ENCODE peak calls at places on chromosomes 4 and X, in six cellular contexts. J, M, Z, Y, O and N are unnamed samples.

GRCh38 chr4:2837904-2838496 is 5.6 kb upstream of the ADD1 start:
- DNase-seq in J (no peak), M (no peak), Z (no peak), Y (no peak), O (no peak), N (peak)

GRCh38 chr4:139460565-139460964 is 6.6 kb downstream of the RAB33B start:
- DNase-seq in J (no peak), M (peak), Z (no peak), Y (no peak), O (no peak), N (no peak)

GRCh38 chr4:94525993-94526740 is 74.4 kb downstream of the PDLIM5 start:
- DNase-seq in J (no peak), M (no peak), Z (peak), Y (no peak), O (no peak), N (peak)

GRCh38 chr4:121164291-121164690 is at the start of gene TNIP3:
- DNase-seq in J (no peak), M (peak), Z (peak), Y (no peak), O (no peak), N (peak)

GRCh38 chr4:166896254-166896653 is 338.0 kb downstream of the SPOCK3 start:
- DNase-seq in J (no peak), M (no peak), Z (no peak), Y (no peak), O (no peak), N (no peak)

GRCh38 chr4:74667944-74668343 is 126.4 kb downstream of the BTC start:
- DNase-seq in J (no peak), M (no peak), Z (no peak), Y (no peak), O (no peak), N (no peak)

GRCh38 chrX:15298201-15298600 is 17.2 kb downstream of the ASB11 start:
- DNase-seq in J (no peak), M (no peak), Z (no peak), Y (no peak), O (no peak), N (no peak)

GRCh38 chr4:185040523-185040922 is 22.2 kb downstream of the HELT start:
- DNase-seq in J (no peak), M (peak), Z (peak), Y (no peak), O (no peak), N (no peak)

GRCh38 chr4:100977746-100978397 is 369.5 kb downstream of the PPP3CA start:
- DNase-seq in J (no peak), M (no peak), Z (no peak), Y (no peak), O (no peak), N (no peak)

GRCh38 chr4:142091691-142092182 is 455.4 kb downstream of the IL15 start:
- DNase-seq in J (no peak), M (no peak), Z (peak), Y (no peak), O (no peak), N (peak)

GRCh38 chr4:159179310-159179958 is 76.6 kb downstream of the RAPGEF2 start:
- DNase-seq in J (no peak), M (no peak), Z (no peak), Y (no peak), O (no peak), N (no peak)

GRCh38 chr4:153465583-153465921 is 608 bp upstream of the TMEM131L start:
- DNase-seq in J (no peak), M (peak), Z (peak), Y (no peak), O (no peak), N (peak)

GRCh38 chr4:15425520-15425919 is 2.3 kb upstream of the C1QTNF7 start:
- DNase-seq in J (no peak), M (no peak), Z (no peak), Y (no peak), O (no peak), N (no peak)

DNA sequence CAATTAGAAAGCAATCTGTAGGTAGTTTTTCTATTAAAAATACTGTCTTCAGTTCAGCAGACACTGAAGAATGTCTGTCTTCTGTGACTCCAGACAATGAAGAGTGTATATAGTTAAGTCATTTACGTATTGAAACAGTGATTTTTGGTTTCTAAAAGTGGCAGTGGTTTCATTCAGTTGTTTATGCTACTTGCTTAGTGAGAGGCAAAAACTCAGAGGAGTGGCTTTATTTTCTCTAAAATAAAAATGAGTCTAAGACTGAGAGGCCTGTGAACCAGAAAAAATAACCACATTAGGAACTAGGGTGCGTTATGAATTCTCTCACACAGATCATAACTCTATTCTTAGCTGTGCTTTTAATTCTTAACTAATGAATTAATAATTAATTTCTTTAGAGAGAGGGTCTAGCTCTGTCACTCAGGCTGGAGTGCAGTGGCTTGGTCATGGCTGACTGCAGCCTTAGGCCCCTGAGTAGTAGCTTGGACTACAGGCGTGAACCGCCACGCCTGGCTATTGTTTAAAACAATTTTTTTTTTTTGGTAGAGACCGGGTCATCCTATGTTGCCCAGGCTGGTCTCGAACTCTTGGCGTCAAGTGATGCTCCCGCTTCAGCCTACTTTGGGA is 31.4 kb downstream of the FREM3 start:
- DNase-seq in J (no peak), M (no peak), Z (no peak), Y (no peak), O (no peak), N (no peak)
- H2BK15ac ChIP-seq in J (no peak), M (no peak), Z (no peak), Y (no peak), O (no peak), N (no peak)

DNA sequence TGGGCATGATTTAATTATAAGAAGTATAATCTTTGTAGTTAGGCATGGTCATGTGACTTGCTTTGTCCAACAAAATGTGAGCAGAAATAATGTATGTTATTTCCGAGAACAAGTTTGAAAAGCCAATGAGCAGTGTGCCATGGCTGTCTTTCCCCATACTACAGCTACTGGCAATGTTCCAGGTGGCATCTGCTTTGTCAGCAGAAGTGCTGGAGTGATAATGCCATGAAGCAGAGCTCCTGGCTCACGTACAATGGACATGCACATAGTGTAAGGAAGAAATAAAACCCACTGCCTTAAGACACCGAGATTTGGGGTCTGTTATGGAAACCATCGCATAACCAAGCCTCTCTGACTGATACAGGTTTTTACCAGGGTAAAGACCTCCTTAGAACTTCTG is 212.7 kb upstream of the RASGEF1B start:
- DNase-seq in J (no peak), M (no peak), Z (no peak), Y (no peak), O (no peak), N (no peak)
- H2BK15ac ChIP-seq in J (no peak), M (no peak), Z (no peak), Y (no peak), O (no peak), N (no peak)

DNA sequence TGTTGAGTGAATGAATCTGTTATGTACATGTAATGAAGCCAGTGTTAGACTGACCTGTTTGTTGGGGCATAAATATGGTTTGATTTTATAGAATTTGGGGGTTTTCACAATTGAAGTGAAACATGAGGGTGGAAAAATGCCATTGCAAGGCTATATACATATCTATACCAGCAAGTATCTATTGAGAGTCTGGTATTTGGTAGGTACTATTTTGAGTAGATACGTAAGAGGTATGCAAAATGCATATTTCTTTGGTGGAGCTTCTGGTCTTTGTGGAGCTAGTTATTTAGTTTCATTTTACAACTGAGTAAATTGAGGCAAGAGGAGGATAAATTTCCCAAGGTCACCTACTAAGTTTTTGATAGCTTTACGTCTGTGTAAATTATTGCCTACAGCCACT is 7.3 kb upstream of the RUFY3 start:
- DNase-seq in J (no peak), M (no peak), Z (no peak), Y (no peak), O (no peak), N (no peak)
- H2BK15ac ChIP-seq in J (no peak), M (no peak), Z (no peak), Y (no peak), O (no peak), N (no peak)

GRCh38 chrX:37677765-37678164 is 7.8 kb upstream of the XK start:
- DNase-seq in J (no peak), M (no peak), Z (no peak), Y (no peak), O (no peak), N (no peak)

GRCh38 chrX:37677243-37677642 is 8.3 kb upstream of the XK start:
- DNase-seq in J (no peak), M (no peak), Z (no peak), Y (no peak), O (no peak), N (no peak)

GRCh38 chrX:37667141-37667540 is 18.4 kb upstream of the XK start:
- DNase-seq in J (no peak), M (no peak), Z (no peak), Y (no peak), O (no peak), N (no peak)

DNA sequence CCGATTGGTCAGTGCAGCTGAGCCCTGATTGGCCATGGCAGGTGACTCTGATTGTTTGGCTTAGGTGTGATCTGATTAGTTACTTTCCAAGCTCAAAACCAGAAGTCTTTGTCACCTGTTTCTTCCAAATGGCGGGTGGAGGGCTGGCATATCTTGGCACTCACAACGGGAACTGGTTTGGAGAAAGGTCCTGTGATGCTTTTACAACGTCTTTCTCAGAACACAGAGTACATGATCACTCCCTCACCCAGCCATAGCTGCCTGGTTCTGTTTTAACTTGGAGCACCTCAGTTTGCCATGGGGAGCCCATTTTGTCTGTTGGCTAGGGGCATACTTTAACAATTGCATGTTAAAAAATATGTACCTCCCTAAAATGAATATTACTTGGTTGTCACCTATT is 13.0 kb upstream of the XK start:
- DNase-seq in J (no peak), M (no peak), Z (no peak), Y (no peak), O (no peak), N (no peak)
- H2BK15ac ChIP-seq in J (no peak), M (no peak), Z (no peak), Y (no peak), O (no peak), N (no peak)

DNA sequence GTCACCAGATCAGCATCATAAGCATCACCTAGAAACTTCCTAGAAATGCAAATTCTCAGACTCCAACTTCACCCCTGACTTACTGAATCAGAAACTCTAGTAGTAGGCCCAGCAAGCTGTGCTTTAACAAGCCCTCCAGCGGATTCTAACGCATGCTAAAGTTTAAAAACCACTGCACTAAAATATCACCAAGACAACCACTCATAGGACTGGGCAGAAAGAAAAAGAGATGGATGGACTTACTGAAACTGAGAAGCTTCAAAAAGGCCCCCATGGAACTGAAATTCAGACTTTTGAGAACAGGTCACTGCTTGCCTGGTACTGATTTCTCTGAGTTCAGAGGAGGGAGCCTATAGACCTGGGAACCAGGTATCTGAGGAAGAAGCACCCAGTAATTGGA is 40.1 kb downstream of the FAM241A start:
- DNase-seq in J (no peak), M (no peak), Z (no peak), Y (no peak), O (no peak), N (no peak)
- H2BK15ac ChIP-seq in J (no peak), M (no peak), Z (no peak), Y (no peak), O (no peak), N (no peak)

DNA sequence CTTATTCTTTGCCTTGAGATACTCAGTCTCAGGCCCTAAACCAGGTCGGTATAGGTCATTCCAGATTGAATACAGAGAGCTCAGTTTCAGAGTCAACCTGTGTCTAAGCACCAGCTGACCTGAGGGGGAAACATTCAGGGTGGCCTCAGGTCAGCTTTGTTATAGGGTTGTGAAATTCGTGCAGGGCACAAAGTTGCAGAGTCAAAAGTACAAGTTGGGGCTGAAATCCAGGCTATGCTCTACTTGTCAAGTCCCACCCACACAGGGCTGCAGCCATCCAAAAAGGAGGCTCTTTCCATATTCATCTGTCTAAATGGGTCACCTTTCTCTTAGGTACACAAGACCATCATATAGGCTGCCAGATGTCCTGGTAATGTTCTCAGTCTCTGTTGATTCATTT is 89.7 kb downstream of the ITIH6 start:
- DNase-seq in J (no peak), M (no peak), Z (no peak), Y (no peak), O (no peak), N (no peak)
- H2BK15ac ChIP-seq in J (no peak), M (no peak), Z (no peak), Y (no peak), O (no peak), N (no peak)

GRCh38 chr4:89273741-89274141 is 33.9 kb downstream of the GPRIN3 start:
- DNase-seq in J (no peak), M (no peak), Z (no peak), Y (no peak), O (no peak), N (no peak)
- H2BK15ac ChIP-seq in J (no peak), M (no peak), Z (no peak), Y (no peak), O (no peak), N (no peak)

GRCh38 chrX:71464968-71465367 is 67.9 kb upstream of the OGT start:
- DNase-seq in J (no peak), M (no peak), Z (no peak), Y (no peak), O (no peak), N (no peak)
- H2BK15ac ChIP-seq in J (no peak), M (no peak), Z (no peak), Y (no peak), O (no peak), N (no peak)